ENCODE peak calls at places on chromosome 10, in seven cellular contexts. One of them, this sample, is unnamed.
A peak's percentile ranks its signal among the peaks of the same experiment; 100 is the strongest.

GRCh38 chr10:24851595-24851994 is 100.8 kb downstream of the PRTFDC1 start:
- DNase-seq in NB4: no peak
- DNase-seq in foreskin fibroblast: no peak
- DNase-seq in GM20000: no peak
- DNase-seq in pancreas: no peak
- DNase-seq in HFFc6: no peak
- DNase-seq in fibroblast of lung: peak; percentile 42
- DNase-seq in this sample: no peak

GRCh38 chr10:78316451-78316931 is 282.8 kb downstream of the RPS24 start:
- DNase-seq in NB4: no peak
- DNase-seq in foreskin fibroblast: peak; percentile 40
- DNase-seq in HFFc6: peak; percentile 82
- DNase-seq in fibroblast of lung: peak; percentile 34
- DNase-seq in GM20000: no peak
- DNase-seq in pancreas: peak; percentile 5
- DNase-seq in this sample: no peak

GRCh38 chr10:98186681-98187080 is 52.2 kb downstream of the R3HCC1L start:
- DNase-seq in foreskin fibroblast: no peak
- DNase-seq in pancreas: no peak
- DNase-seq in fibroblast of lung: no peak
- DNase-seq in NB4: no peak
- DNase-seq in HFFc6: peak; percentile 24
- DNase-seq in GM20000: no peak
- DNase-seq in this sample: no peak

GRCh38 chr10:11364241-11364640 is 247.2 kb downstream of the USP6NL start:
- DNase-seq in NB4: no peak
- DNase-seq in fibroblast of lung: no peak
- DNase-seq in pancreas: no peak
- DNase-seq in foreskin fibroblast: no peak
- DNase-seq in GM20000: no peak
- DNase-seq in HFFc6: no peak
- DNase-seq in this sample: no peak

GRCh38 chr10:114376523-114376922 is 27.8 kb downstream of the AFAP1L2 start:
- DNase-seq in fibroblast of lung: no peak
- DNase-seq in GM20000: no peak
- DNase-seq in pancreas: no peak
- DNase-seq in NB4: no peak
- DNase-seq in foreskin fibroblast: no peak
- DNase-seq in HFFc6: no peak
- DNase-seq in this sample: no peak

GRCh38 chr10:71638087-71638576 is 81.4 kb downstream of the C10orf105 start:
- DNase-seq in foreskin fibroblast: no peak
- DNase-seq in NB4: peak; percentile 85
- DNase-seq in pancreas: no peak
- DNase-seq in GM20000: peak; percentile 37
- DNase-seq in fibroblast of lung: no peak
- DNase-seq in HFFc6: no peak
- DNase-seq in this sample: no peak

GRCh38 chr10:3142146-3142875 is 30.3 kb downstream of the PITRM1 start:
- DNase-seq in HFFc6: no peak
- DNase-seq in GM20000: no peak
- DNase-seq in pancreas: no peak
- DNase-seq in NB4: no peak
- DNase-seq in foreskin fibroblast: no peak
- DNase-seq in fibroblast of lung: no peak
- DNase-seq in this sample: no peak

GRCh38 chr10:89602919-89603318 is 42.1 kb downstream of the PANK1 start:
- DNase-seq in fibroblast of lung: no peak
- DNase-seq in pancreas: no peak
- DNase-seq in GM20000: no peak
- DNase-seq in NB4: no peak
- DNase-seq in HFFc6: no peak
- DNase-seq in foreskin fibroblast: no peak
- DNase-seq in this sample: no peak

GRCh38 chr10:7258948-7259523 is 151.8 kb downstream of the SFMBT2 start:
- DNase-seq in GM20000: peak; percentile 69
- DNase-seq in pancreas: no peak
- DNase-seq in HFFc6: no peak
- DNase-seq in foreskin fibroblast: no peak
- DNase-seq in NB4: peak; percentile 85
- DNase-seq in fibroblast of lung: no peak
- DNase-seq in this sample: no peak

GRCh38 chr10:116109881-116110280 is 163.1 kb downstream of the GFRA1 start:
- DNase-seq in NB4: no peak
- DNase-seq in HFFc6: no peak
- DNase-seq in foreskin fibroblast: no peak
- DNase-seq in pancreas: no peak
- DNase-seq in GM20000: no peak
- DNase-seq in fibroblast of lung: no peak
- DNase-seq in this sample: no peak

GRCh38 chr10:47449102-47449978 is 34.6 kb downstream of the ANXA8 start:
- DNase-seq in NB4: peak; percentile 55
- DNase-seq in GM20000: no peak
- DNase-seq in HFFc6: no peak
- DNase-seq in foreskin fibroblast: no peak
- DNase-seq in fibroblast of lung: no peak
- DNase-seq in pancreas: no peak
- DNase-seq in this sample: no peak

GRCh38 chr10:24814568-24815313 is 91.1 kb upstream of the ARHGAP21 start:
- DNase-seq in pancreas: no peak
- DNase-seq in NB4: no peak
- DNase-seq in fibroblast of lung: peak; percentile 34
- DNase-seq in foreskin fibroblast: peak; percentile 35
- DNase-seq in HFFc6: peak; percentile 42
- DNase-seq in GM20000: no peak
- DNase-seq in this sample: no peak

GRCh38 chr10:71260622-71261325 is 48.4 kb downstream of the UNC5B start:
- DNase-seq in pancreas: no peak
- DNase-seq in GM20000: no peak
- DNase-seq in HFFc6: peak; percentile 89
- DNase-seq in NB4: peak; percentile 90
- DNase-seq in foreskin fibroblast: peak; percentile 93
- DNase-seq in fibroblast of lung: peak; percentile 94
- DNase-seq in this sample: no peak

GRCh38 chr10:97844672-97845071 is 5.0 kb upstream of the GOLGA7B start:
- DNase-seq in foreskin fibroblast: no peak
- DNase-seq in NB4: no peak
- DNase-seq in GM20000: no peak
- DNase-seq in fibroblast of lung: no peak
- DNase-seq in HFFc6: no peak
- DNase-seq in pancreas: no peak
- DNase-seq in this sample: no peak

GRCh38 chr10:72321248-72322029 is 33.3 kb downstream of the DNAJB12 start:
- DNase-seq in pancreas: no peak
- DNase-seq in GM20000: no peak
- DNase-seq in foreskin fibroblast: no peak
- DNase-seq in fibroblast of lung: no peak
- DNase-seq in NB4: no peak
- DNase-seq in HFFc6: no peak
- DNase-seq in this sample: no peak

GRCh38 chr10:78664929-78665525 is 403.7 kb upstream of the ZMIZ1 start:
- DNase-seq in pancreas: no peak
- DNase-seq in HFFc6: peak; percentile 47
- DNase-seq in GM20000: peak; percentile 19
- DNase-seq in foreskin fibroblast: peak; percentile 22
- DNase-seq in fibroblast of lung: peak; percentile 60
- DNase-seq in NB4: peak; percentile 55
- DNase-seq in this sample: no peak

GRCh38 chr10:69835875-69836727 is 34.4 kb downstream of the COL13A1 start:
- DNase-seq in GM20000: no peak
- DNase-seq in fibroblast of lung: no peak
- DNase-seq in pancreas: no peak
- DNase-seq in NB4: peak; percentile 26
- DNase-seq in foreskin fibroblast: no peak
- DNase-seq in HFFc6: no peak
- DNase-seq in this sample: no peak

GRCh38 chr10:91096263-91096662 is 124.2 kb upstream of the PCGF5 start:
- DNase-seq in HFFc6: no peak
- DNase-seq in GM20000: no peak
- DNase-seq in fibroblast of lung: no peak
- DNase-seq in NB4: no peak
- DNase-seq in pancreas: no peak
- DNase-seq in foreskin fibroblast: no peak
- DNase-seq in this sample: no peak

DNA sequence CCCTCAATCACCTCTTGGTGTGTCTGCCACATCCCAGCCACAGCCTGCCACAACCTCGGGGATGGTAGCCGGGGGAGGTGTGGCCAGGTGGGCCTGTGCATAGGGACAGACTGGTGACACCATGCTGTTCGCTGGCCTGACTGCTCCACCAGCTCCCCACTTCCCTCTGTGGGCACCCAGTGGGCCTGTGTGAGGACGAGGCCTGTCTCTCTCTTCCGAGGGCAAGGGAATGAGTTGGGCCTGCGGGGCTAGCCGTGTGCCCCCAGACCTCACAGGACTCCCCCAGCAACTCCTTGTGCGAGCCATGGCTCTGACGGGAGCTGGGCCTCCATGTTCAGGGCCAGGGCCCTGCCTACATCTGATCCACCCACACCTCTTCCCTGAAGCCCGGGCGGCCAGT is 40.5 kb downstream of the PWWP2B start:
- DNase-seq in GM20000: no peak
- DNase-seq in pancreas: no peak
- DNase-seq in fibroblast of lung: no peak
- DNase-seq in HFFc6: no peak
- DNase-seq in NB4: no peak
- DNase-seq in foreskin fibroblast: no peak
- DNase-seq in this sample: no peak
- TF ChIP-seq CTCF in GM20000: no peak
- TF ChIP-seq CTCF in pancreas: no peak
- TF ChIP-seq CTCF in fibroblast of lung: no peak
- TF ChIP-seq CTCF in HFFc6: no peak
- TF ChIP-seq CTCF in NB4: no peak
- TF ChIP-seq CTCF in foreskin fibroblast: no peak
- TF ChIP-seq CTCF in this sample: no peak

GRCh38 chr10:566241-566885 is 123.1 kb downstream of the DIP2C start:
- DNase-seq in pancreas: no peak
- DNase-seq in NB4: no peak
- DNase-seq in foreskin fibroblast: no peak
- DNase-seq in GM20000: no peak
- DNase-seq in fibroblast of lung: no peak
- DNase-seq in HFFc6: no peak
- DNase-seq in this sample: no peak

GRCh38 chr10:567869-568268 is 121.6 kb downstream of the DIP2C start:
- DNase-seq in fibroblast of lung: no peak
- DNase-seq in HFFc6: no peak
- DNase-seq in pancreas: no peak
- DNase-seq in foreskin fibroblast: no peak
- DNase-seq in GM20000: no peak
- DNase-seq in NB4: no peak
- DNase-seq in this sample: no peak

GRCh38 chr10:563827-564226 is 125.6 kb downstream of the DIP2C start:
- DNase-seq in pancreas: no peak
- DNase-seq in HFFc6: no peak
- DNase-seq in GM20000: no peak
- DNase-seq in fibroblast of lung: no peak
- DNase-seq in NB4: no peak
- DNase-seq in foreskin fibroblast: no peak
- DNase-seq in this sample: no peak

GRCh38 chr10:565146-565545 is 124.3 kb downstream of the DIP2C start:
- DNase-seq in HFFc6: no peak
- DNase-seq in pancreas: no peak
- DNase-seq in fibroblast of lung: no peak
- DNase-seq in GM20000: no peak
- DNase-seq in foreskin fibroblast: no peak
- DNase-seq in NB4: no peak
- DNase-seq in this sample: no peak

DNA sequence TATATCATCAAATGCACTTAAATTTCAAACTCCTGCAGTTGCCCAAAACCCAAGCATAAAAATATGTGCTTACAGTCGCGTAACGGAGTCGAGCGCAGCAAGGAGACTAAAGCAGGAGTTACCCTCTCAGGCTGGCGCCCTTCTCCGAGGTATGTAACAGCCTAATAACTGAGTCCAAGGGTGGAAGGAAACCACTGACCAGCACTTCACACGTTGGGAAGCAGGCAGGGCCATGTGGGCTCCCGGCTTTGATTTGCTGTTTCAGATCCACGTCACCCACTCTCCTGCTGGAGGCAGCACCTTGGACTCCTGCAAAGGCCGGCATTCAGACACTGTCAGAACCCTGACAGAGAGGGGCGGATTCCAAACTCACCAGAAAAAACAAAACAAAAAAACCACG is 123.8 kb downstream of the DIP2C start:
- DNase-seq in pancreas: no peak
- DNase-seq in fibroblast of lung: no peak
- DNase-seq in NB4: no peak
- DNase-seq in HFFc6: no peak
- DNase-seq in GM20000: no peak
- DNase-seq in foreskin fibroblast: no peak
- DNase-seq in this sample: no peak
- TF ChIP-seq CTCF in pancreas: no peak
- TF ChIP-seq CTCF in fibroblast of lung: no peak
- TF ChIP-seq CTCF in NB4: no peak
- TF ChIP-seq CTCF in HFFc6: no peak
- TF ChIP-seq CTCF in GM20000: no peak
- TF ChIP-seq CTCF in foreskin fibroblast: no peak
- TF ChIP-seq CTCF in this sample: no peak

DNA sequence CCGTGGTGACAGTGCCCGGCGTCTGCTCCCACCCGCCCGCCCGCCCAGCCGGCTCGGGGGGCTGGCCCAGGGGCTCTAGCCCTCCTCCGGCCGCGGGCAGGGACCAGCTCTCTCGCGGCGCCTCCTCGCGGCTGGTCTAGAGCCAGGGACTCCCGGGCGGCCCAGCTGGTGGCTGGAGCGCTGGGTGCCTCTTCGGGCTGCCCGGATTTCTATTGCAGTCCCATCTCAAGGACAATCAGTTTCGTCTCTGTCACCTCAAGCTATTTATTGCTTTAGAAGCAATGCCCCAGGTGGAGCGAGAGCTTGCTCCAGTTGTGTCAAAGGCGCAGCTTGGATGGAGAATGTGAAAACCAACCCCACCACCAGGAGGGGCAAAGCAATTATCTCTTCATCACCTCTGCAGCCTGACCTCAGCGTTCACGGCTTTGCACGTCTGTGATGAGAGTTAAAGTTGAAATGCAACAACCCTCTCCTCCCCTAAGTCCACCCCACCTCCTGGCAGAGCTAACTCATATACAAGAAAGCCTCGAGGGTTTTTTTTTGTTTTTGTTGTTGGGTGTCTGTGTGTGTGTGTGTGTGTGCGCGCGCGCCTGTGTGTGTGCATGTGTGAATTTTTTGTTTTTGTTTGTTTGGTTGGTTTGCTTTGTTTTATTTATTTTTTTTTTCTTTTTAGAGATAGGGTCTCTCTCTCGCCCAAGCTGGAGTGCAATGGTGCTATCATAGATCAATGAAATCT is at the start of gene ITGA8:
- DNase-seq in GM20000: peak; percentile 40
- DNase-seq in HFFc6: no peak
- DNase-seq in pancreas: no peak
- DNase-seq in fibroblast of lung: peak; percentile 51
- DNase-seq in foreskin fibroblast: no peak
- DNase-seq in NB4: peak; percentile 4
- DNase-seq in this sample: peak; percentile 79
- TF ChIP-seq CTCF in GM20000: no peak
- TF ChIP-seq CTCF in HFFc6: peak; percentile 67
- TF ChIP-seq CTCF in pancreas: no peak
- TF ChIP-seq CTCF in fibroblast of lung: peak; percentile 55
- TF ChIP-seq CTCF in foreskin fibroblast: peak; percentile 68
- TF ChIP-seq CTCF in NB4: no peak
- TF ChIP-seq CTCF in this sample: peak; percentile 64

GRCh38 chr10:18233775-18234174 is 93.6 kb downstream of the CACNB2 start:
- DNase-seq in HFFc6: no peak
- DNase-seq in GM20000: no peak
- DNase-seq in fibroblast of lung: no peak
- DNase-seq in pancreas: no peak
- DNase-seq in foreskin fibroblast: no peak
- DNase-seq in NB4: peak; percentile 2
- DNase-seq in this sample: no peak
- TF ChIP-seq CTCF in HFFc6: peak; percentile 15
- TF ChIP-seq CTCF in GM20000: no peak
- TF ChIP-seq CTCF in fibroblast of lung: no peak
- TF ChIP-seq CTCF in pancreas: no peak
- TF ChIP-seq CTCF in foreskin fibroblast: no peak
- TF ChIP-seq CTCF in NB4: peak; percentile 32
- TF ChIP-seq CTCF in this sample: no peak